ENCODE peak calls at places on chromosomes 5 and 9, in six cellular contexts. One of them, this sample, is unnamed.

GRCh38 chr5:141094481-141095262 is at the start of gene PCDHB2:
- DNase-seq in NCI-H1092 treated with DMSO at 0.1 percent for 48 hours: peak
- DNase-seq in foreskin fibroblast: no peak
- DNase-seq in gastrocnemius medialis: peak
- DNase-seq in HT1080: peak
- DNase-seq in fibroblast of the conjunctiva: peak
- DNase-seq in this sample: peak

GRCh38 chr5:101663543-101663942 is 632.5 kb downstream of the SLCO4C1 start:
- DNase-seq in NCI-H1092 treated with DMSO at 0.1 percent for 48 hours: no peak
- DNase-seq in foreskin fibroblast: no peak
- DNase-seq in gastrocnemius medialis: no peak
- DNase-seq in HT1080: no peak
- DNase-seq in fibroblast of the conjunctiva: no peak
- DNase-seq in this sample: no peak

GRCh38 chr9:38229123-38229829 is 160.2 kb upstream of the SHB start:
- DNase-seq in NCI-H1092 treated with DMSO at 0.1 percent for 48 hours: no peak
- DNase-seq in foreskin fibroblast: no peak
- DNase-seq in gastrocnemius medialis: no peak
- DNase-seq in HT1080: no peak
- DNase-seq in fibroblast of the conjunctiva: no peak
- DNase-seq in this sample: no peak

GRCh38 chr9:88820055-88820454 is 171.2 kb upstream of the S1PR3 start:
- DNase-seq in NCI-H1092 treated with DMSO at 0.1 percent for 48 hours: no peak
- DNase-seq in foreskin fibroblast: no peak
- DNase-seq in gastrocnemius medialis: no peak
- DNase-seq in HT1080: no peak
- DNase-seq in fibroblast of the conjunctiva: no peak
- DNase-seq in this sample: no peak

GRCh38 chr9:136437839-136438547 is 1.7 kb downstream of the INPP5E start:
- DNase-seq in NCI-H1092 treated with DMSO at 0.1 percent for 48 hours: no peak
- DNase-seq in foreskin fibroblast: no peak
- DNase-seq in gastrocnemius medialis: no peak
- DNase-seq in HT1080: no peak
- DNase-seq in fibroblast of the conjunctiva: no peak
- DNase-seq in this sample: no peak

GRCh38 chr5:98341038-98341710 is 432.3 kb upstream of the RGMB start:
- DNase-seq in NCI-H1092 treated with DMSO at 0.1 percent for 48 hours: no peak
- DNase-seq in foreskin fibroblast: peak
- DNase-seq in gastrocnemius medialis: no peak
- DNase-seq in HT1080: peak
- DNase-seq in fibroblast of the conjunctiva: peak
- DNase-seq in this sample: no peak

GRCh38 chr5:144307726-144308125 is 137.1 kb downstream of the KCTD16 start:
- DNase-seq in NCI-H1092 treated with DMSO at 0.1 percent for 48 hours: no peak
- DNase-seq in foreskin fibroblast: no peak
- DNase-seq in gastrocnemius medialis: no peak
- DNase-seq in HT1080: no peak
- DNase-seq in fibroblast of the conjunctiva: no peak
- DNase-seq in this sample: peak

GRCh38 chr9:13387668-13388124 is 108.2 kb upstream of the MPDZ start:
- DNase-seq in NCI-H1092 treated with DMSO at 0.1 percent for 48 hours: no peak
- DNase-seq in foreskin fibroblast: peak
- DNase-seq in gastrocnemius medialis: no peak
- DNase-seq in HT1080: no peak
- DNase-seq in fibroblast of the conjunctiva: no peak
- DNase-seq in this sample: no peak

GRCh38 chr5:22699319-22699718 is 153.8 kb downstream of the CDH12 start:
- DNase-seq in NCI-H1092 treated with DMSO at 0.1 percent for 48 hours: no peak
- DNase-seq in foreskin fibroblast: no peak
- DNase-seq in gastrocnemius medialis: no peak
- DNase-seq in HT1080: no peak
- DNase-seq in fibroblast of the conjunctiva: no peak
- DNase-seq in this sample: no peak

This sample was measured in cerebellar cortex.